ENCODE peak calls at places on chromosomes 3 and 15, in ten cellular contexts. U is endothelial cell; F is sciatic nerve; I is lung; Q is nucleus accumbens; N is NCI-H1417; P is aorta; E is CD8-positive, alpha-beta memory T cell; T is stimulated activated CD8-positive, alpha-beta memory T cell treated with anti-CD3 and anti-CD28 coated beads, Interleukin-15, amount 100 ng/mL, for 24 hours; Y is NCI-H1105. X is an unnamed sample.

GRCh38 chr15:86608461-86608860 is 528.8 kb downstream of the AGBL1 start:
- DNase-seq in Q (no peak), U (no peak), T (no peak), N (no peak), E (no peak), I (no peak), P (no peak), Y (peak), F (no peak), X (no peak)

GRCh38 chr3:194617827-194618226 is 15.4 kb downstream of the TMEM44 start:
- DNase-seq in P (no peak), E (no peak), F (no peak), T (no peak), Q (no peak), U (no peak), N (no peak), I (no peak), Y (no peak), X (no peak)

GRCh38 chr3:69791919-69792399 is 52.7 kb downstream of the MITF start:
- DNase-seq in T (no peak), P (no peak), Q (peak), E (no peak), U (no peak), Y (no peak), I (no peak), N (no peak), F (no peak), X (no peak)

GRCh38 chr3:37703633-37704032 is 158.0 kb upstream of the CTDSPL start:
- DNase-seq in Q (no peak), T (no peak), Y (no peak), E (no peak), P (no peak), I (no peak), N (no peak), U (no peak), F (no peak), X (no peak)

GRCh38 chr15:71743861-71744382 is 66.4 kb upstream of the NR2E3 start:
- DNase-seq in F (peak), Q (no peak), Y (peak), U (peak), I (peak), P (no peak), N (peak), T (peak), E (peak), X (peak)

GRCh38 chr3:127749361-127749760 is 73.0 kb downstream of the MGLL start:
- DNase-seq in U (no peak), I (no peak), Q (no peak), F (no peak), E (no peak), T (no peak), Y (no peak), N (no peak), P (no peak), X (no peak)

GRCh38 chr3:52018319-52019000 is 22.8 kb upstream of the RPL29 start:
- DNase-seq in F (no peak), T (no peak), I (no peak), Y (no peak), U (no peak), Q (no peak), N (no peak), P (no peak), E (no peak), X (no peak)

GRCh38 chr3:102225407-102226132 is 209.2 kb upstream of the ZPLD1 start:
- DNase-seq in F (no peak), U (no peak), I (no peak), Y (peak), E (no peak), T (no peak), P (no peak), Q (no peak), N (peak), X (no peak)

GRCh38 chr3:134008630-134009156 is 21.0 kb downstream of the SLCO2A1 start:
- DNase-seq in I (no peak), T (no peak), P (no peak), Y (no peak), N (no peak), F (no peak), U (no peak), Q (no peak), E (no peak), X (no peak)

GRCh38 chr3:181791380-181791779 is 79.7 kb downstream of the SOX2 start:
- DNase-seq in E (no peak), T (no peak), F (no peak), N (no peak), U (no peak), P (no peak), Y (no peak), I (no peak), Q (no peak), X (no peak)

GRCh38 chr3:37863949-37864822 is 2.5 kb downstream of the CTDSPL start:
- DNase-seq in I (no peak), N (no peak), Y (peak), P (no peak), F (no peak), E (no peak), Q (no peak), U (no peak), T (no peak), X (no peak)

GRCh38 chr3:33060609-33061337 is 36.2 kb downstream of the GLB1 start:
- DNase-seq in N (no peak), Y (no peak), P (no peak), Q (no peak), E (peak), I (no peak), T (no peak), U (no peak), F (no peak), X (no peak)

GRCh38 chr3:122484985-122485384 is 29.8 kb downstream of the KPNA1 start:
- DNase-seq in E (no peak), T (no peak), F (no peak), Y (no peak), U (no peak), N (no peak), P (no peak), I (no peak), Q (no peak), X (no peak)

GRCh38 chr3:56796202-56796601 is 5.5 kb downstream of the ARHGEF3 start:
- DNase-seq in P (no peak), E (no peak), Q (no peak), N (no peak), F (no peak), U (no peak), Y (no peak), T (no peak), I (no peak), X (no peak)

GRCh38 chr3:133469140-133469731 is 69.4 kb downstream of the BFSP2 start:
- DNase-seq in P (no peak), E (no peak), U (no peak), I (no peak), F (no peak), N (no peak), Y (no peak), T (no peak), Q (no peak), X (no peak)

GRCh38 chr3:127071597-127072001 is 88.7 kb downstream of the PLXNA1 start:
- DNase-seq in T (no peak), Y (no peak), U (no peak), F (peak), N (no peak), P (no peak), I (no peak), Q (no peak), E (peak), X (no peak)

GRCh38 chr3:112134335-112135124 is 1.5 kb upstream of the GCSAM start:
- DNase-seq in Q (no peak), I (no peak), U (no peak), Y (no peak), T (no peak), P (no peak), E (no peak), N (no peak), F (no peak), X (no peak)

GRCh38 chr3:21328982-21329381 is 422.0 kb downstream of the ZNF385D start:
- DNase-seq in I (no peak), E (no peak), Y (no peak), Q (no peak), U (no peak), T (no peak), F (no peak), N (no peak), P (no peak), X (no peak)

X was measured in WERI-Rb-1.